ENCODE peak calls at places on chromosomes 6 and 20, in ten cellular contexts. One of them, this sample, is unnamed.

GRCh38 chr20:56299362-56299761 is 50.8 kb downstream of the MC3R start:
- DNase-seq in cardiac fibroblast: no peak
- DNase-seq in CD4-positive, alpha-beta T cell: no peak
- DNase-seq in fibroblast of mammary gland: no peak
- DNase-seq in osteocyte: no peak
- DNase-seq in CD8-positive, alpha-beta T cell: no peak
- DNase-seq in nephron progenitor cell: no peak
- DNase-seq in epithelial cell of esophagus: no peak
- DNase-seq in cardiac muscle cell: no peak
- DNase-seq in OCI-LY7: no peak
- DNase-seq in this sample: no peak

GRCh38 chr6:90135672-90136071 is 161.0 kb downstream of the BACH2 start:
- DNase-seq in cardiac muscle cell: peak
- DNase-seq in fibroblast of mammary gland: peak
- DNase-seq in CD4-positive, alpha-beta T cell: no peak
- DNase-seq in nephron progenitor cell: no peak
- DNase-seq in cardiac fibroblast: peak
- DNase-seq in OCI-LY7: no peak
- DNase-seq in osteocyte: no peak
- DNase-seq in epithelial cell of esophagus: peak
- DNase-seq in CD8-positive, alpha-beta T cell: no peak
- DNase-seq in this sample: no peak

GRCh38 chr20:59013959-59014608 is 5.1 kb upstream of the TUBB1 start:
- DNase-seq in epithelial cell of esophagus: no peak
- DNase-seq in CD4-positive, alpha-beta T cell: no peak
- DNase-seq in cardiac muscle cell: peak
- DNase-seq in fibroblast of mammary gland: peak
- DNase-seq in osteocyte: peak
- DNase-seq in OCI-LY7: no peak
- DNase-seq in nephron progenitor cell: no peak
- DNase-seq in CD8-positive, alpha-beta T cell: no peak
- DNase-seq in cardiac fibroblast: no peak
- DNase-seq in this sample: no peak

GRCh38 chr20:48626226-48626937 is 201.4 kb downstream of the PREX1 start:
- DNase-seq in CD4-positive, alpha-beta T cell: no peak
- DNase-seq in osteocyte: no peak
- DNase-seq in epithelial cell of esophagus: no peak
- DNase-seq in cardiac muscle cell: peak
- DNase-seq in CD8-positive, alpha-beta T cell: no peak
- DNase-seq in cardiac fibroblast: no peak
- DNase-seq in nephron progenitor cell: no peak
- DNase-seq in OCI-LY7: no peak
- DNase-seq in fibroblast of mammary gland: peak
- DNase-seq in this sample: no peak

GRCh38 chr6:152441892-152442291 is 195.3 kb downstream of the SYNE1 start:
- DNase-seq in OCI-LY7: no peak
- DNase-seq in epithelial cell of esophagus: no peak
- DNase-seq in fibroblast of mammary gland: no peak
- DNase-seq in osteocyte: no peak
- DNase-seq in cardiac fibroblast: no peak
- DNase-seq in CD4-positive, alpha-beta T cell: no peak
- DNase-seq in cardiac muscle cell: no peak
- DNase-seq in nephron progenitor cell: no peak
- DNase-seq in CD8-positive, alpha-beta T cell: no peak
- DNase-seq in this sample: no peak

GRCh38 chr6:135488023-135488422 is 9.5 kb downstream of the AHI1 start:
- DNase-seq in cardiac muscle cell: peak
- DNase-seq in osteocyte: no peak
- DNase-seq in CD4-positive, alpha-beta T cell: no peak
- DNase-seq in cardiac fibroblast: peak
- DNase-seq in OCI-LY7: no peak
- DNase-seq in epithelial cell of esophagus: peak
- DNase-seq in CD8-positive, alpha-beta T cell: no peak
- DNase-seq in fibroblast of mammary gland: peak
- DNase-seq in nephron progenitor cell: no peak
- DNase-seq in this sample: no peak

GRCh38 chr6:83838727-83839126 is 14.4 kb upstream of the RIPPLY2 start:
- DNase-seq in cardiac muscle cell: no peak
- DNase-seq in osteocyte: no peak
- DNase-seq in epithelial cell of esophagus: peak
- DNase-seq in OCI-LY7: no peak
- DNase-seq in cardiac fibroblast: no peak
- DNase-seq in fibroblast of mammary gland: no peak
- DNase-seq in CD8-positive, alpha-beta T cell: no peak
- DNase-seq in CD4-positive, alpha-beta T cell: no peak
- DNase-seq in nephron progenitor cell: no peak
- DNase-seq in this sample: no peak

GRCh38 chr6:33828452-33828763 is 24.6 kb upstream of the MLN start:
- DNase-seq in osteocyte: no peak
- DNase-seq in epithelial cell of esophagus: no peak
- DNase-seq in cardiac muscle cell: no peak
- DNase-seq in fibroblast of mammary gland: no peak
- DNase-seq in cardiac fibroblast: no peak
- DNase-seq in CD4-positive, alpha-beta T cell: no peak
- DNase-seq in OCI-LY7: no peak
- DNase-seq in nephron progenitor cell: no peak
- DNase-seq in CD8-positive, alpha-beta T cell: no peak
- DNase-seq in this sample: no peak

GRCh38 chr20:50575869-50576720 is 65.9 kb downstream of the PTPN1 start:
- DNase-seq in nephron progenitor cell: peak
- DNase-seq in epithelial cell of esophagus: peak
- DNase-seq in cardiac muscle cell: peak
- DNase-seq in fibroblast of mammary gland: peak
- DNase-seq in osteocyte: no peak
- DNase-seq in OCI-LY7: peak
- DNase-seq in cardiac fibroblast: peak
- DNase-seq in CD4-positive, alpha-beta T cell: peak
- DNase-seq in CD8-positive, alpha-beta T cell: peak
- DNase-seq in this sample: no peak

GRCh38 chr6:56954389-56955170 is at the start of gene BEND6:
- DNase-seq in nephron progenitor cell: peak
- DNase-seq in OCI-LY7: no peak
- DNase-seq in CD8-positive, alpha-beta T cell: no peak
- DNase-seq in cardiac fibroblast: peak
- DNase-seq in fibroblast of mammary gland: peak
- DNase-seq in osteocyte: peak
- DNase-seq in cardiac muscle cell: peak
- DNase-seq in CD4-positive, alpha-beta T cell: no peak
- DNase-seq in epithelial cell of esophagus: peak
- DNase-seq in this sample: no peak

GRCh38 chr6:109336221-109336955 is 45.9 kb downstream of the CD164 start:
- DNase-seq in fibroblast of mammary gland: peak
- DNase-seq in osteocyte: no peak
- DNase-seq in epithelial cell of esophagus: peak
- DNase-seq in cardiac muscle cell: peak
- DNase-seq in nephron progenitor cell: no peak
- DNase-seq in OCI-LY7: no peak
- DNase-seq in CD4-positive, alpha-beta T cell: no peak
- DNase-seq in cardiac fibroblast: peak
- DNase-seq in CD8-positive, alpha-beta T cell: no peak
- DNase-seq in this sample: no peak

GRCh38 chr20:19583532-19584175 is 174.4 kb upstream of the RIN2 start:
- DNase-seq in CD4-positive, alpha-beta T cell: peak
- DNase-seq in fibroblast of mammary gland: peak
- DNase-seq in epithelial cell of esophagus: peak
- DNase-seq in cardiac muscle cell: peak
- DNase-seq in osteocyte: no peak
- DNase-seq in OCI-LY7: peak
- DNase-seq in nephron progenitor cell: peak
- DNase-seq in CD8-positive, alpha-beta T cell: no peak
- DNase-seq in cardiac fibroblast: peak
- DNase-seq in this sample: peak

GRCh38 chr20:25272223-25273000 is 24.5 kb downstream of the PYGB start:
- DNase-seq in cardiac fibroblast: no peak
- DNase-seq in OCI-LY7: no peak
- DNase-seq in cardiac muscle cell: no peak
- DNase-seq in osteocyte: no peak
- DNase-seq in CD8-positive, alpha-beta T cell: no peak
- DNase-seq in nephron progenitor cell: no peak
- DNase-seq in fibroblast of mammary gland: peak
- DNase-seq in epithelial cell of esophagus: no peak
- DNase-seq in CD4-positive, alpha-beta T cell: no peak
- DNase-seq in this sample: no peak

DNA sequence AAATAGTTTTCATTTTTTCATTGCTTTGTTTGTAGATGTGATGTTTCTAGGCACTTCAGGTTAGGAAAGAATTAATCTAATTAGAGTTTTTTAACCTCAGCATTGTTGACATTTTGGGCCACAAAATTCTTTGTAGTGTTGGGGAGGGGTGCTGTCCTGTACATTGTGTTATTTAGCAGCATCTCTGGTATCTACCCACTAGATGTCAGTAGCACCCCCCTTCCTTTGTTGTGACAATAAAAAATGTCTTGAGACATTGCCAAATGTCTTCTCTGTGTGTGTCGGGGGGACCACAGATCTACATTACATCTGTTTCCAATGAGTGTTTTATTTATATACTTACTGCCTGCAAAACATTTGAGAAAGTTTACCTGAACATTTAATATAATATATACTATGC is 45.6 kb downstream of the EYA4 start:
- DNase-seq in OCI-LY7: peak
- DNase-seq in fibroblast of mammary gland: peak
- DNase-seq in cardiac fibroblast: peak
- DNase-seq in epithelial cell of esophagus: peak
- DNase-seq in CD8-positive, alpha-beta T cell: no peak
- DNase-seq in cardiac muscle cell: peak
- DNase-seq in nephron progenitor cell: no peak
- DNase-seq in osteocyte: no peak
- DNase-seq in CD4-positive, alpha-beta T cell: no peak
- DNase-seq in this sample: no peak
- TF ChIP-seq CTCF in OCI-LY7: peak
- TF ChIP-seq CTCF in fibroblast of mammary gland: peak
- TF ChIP-seq CTCF in cardiac fibroblast: peak
- TF ChIP-seq CTCF in epithelial cell of esophagus: peak
- TF ChIP-seq CTCF in CD8-positive, alpha-beta T cell: no peak
- TF ChIP-seq CTCF in cardiac muscle cell: peak
- TF ChIP-seq CTCF in nephron progenitor cell: peak
- TF ChIP-seq CTCF in osteocyte: peak
- TF ChIP-seq CTCF in CD4-positive, alpha-beta T cell: no peak
- TF ChIP-seq CTCF in this sample: peak

GRCh38 chr6:126422912-126423311 is 83.0 kb downstream of the CENPW start:
- DNase-seq in cardiac fibroblast: no peak
- DNase-seq in fibroblast of mammary gland: no peak
- DNase-seq in cardiac muscle cell: no peak
- DNase-seq in nephron progenitor cell: no peak
- DNase-seq in osteocyte: no peak
- DNase-seq in epithelial cell of esophagus: no peak
- DNase-seq in CD8-positive, alpha-beta T cell: no peak
- DNase-seq in CD4-positive, alpha-beta T cell: no peak
- DNase-seq in OCI-LY7: peak
- DNase-seq in this sample: no peak
- TF ChIP-seq CTCF in cardiac fibroblast: no peak
- TF ChIP-seq CTCF in fibroblast of mammary gland: no peak
- TF ChIP-seq CTCF in cardiac muscle cell: no peak
- TF ChIP-seq CTCF in nephron progenitor cell: no peak
- TF ChIP-seq CTCF in osteocyte: no peak
- TF ChIP-seq CTCF in epithelial cell of esophagus: no peak
- TF ChIP-seq CTCF in CD8-positive, alpha-beta T cell: no peak
- TF ChIP-seq CTCF in CD4-positive, alpha-beta T cell: no peak
- TF ChIP-seq CTCF in OCI-LY7: peak
- TF ChIP-seq CTCF in this sample: no peak

GRCh38 chr6:85372915-85373270 is 77.0 kb upstream of the NT5E start:
- DNase-seq in fibroblast of mammary gland: no peak
- DNase-seq in cardiac fibroblast: no peak
- DNase-seq in OCI-LY7: no peak
- DNase-seq in CD8-positive, alpha-beta T cell: no peak
- DNase-seq in cardiac muscle cell: no peak
- DNase-seq in nephron progenitor cell: no peak
- DNase-seq in epithelial cell of esophagus: no peak
- DNase-seq in CD4-positive, alpha-beta T cell: no peak
- DNase-seq in osteocyte: no peak
- DNase-seq in this sample: no peak

GRCh38 chr6:85368631-85369030 is 81.3 kb upstream of the NT5E start:
- DNase-seq in nephron progenitor cell: no peak
- DNase-seq in epithelial cell of esophagus: no peak
- DNase-seq in osteocyte: no peak
- DNase-seq in cardiac fibroblast: no peak
- DNase-seq in OCI-LY7: no peak
- DNase-seq in CD4-positive, alpha-beta T cell: no peak
- DNase-seq in CD8-positive, alpha-beta T cell: no peak
- DNase-seq in cardiac muscle cell: no peak
- DNase-seq in fibroblast of mammary gland: no peak
- DNase-seq in this sample: no peak

GRCh38 chr6:85372188-85372914 is 77.5 kb upstream of the NT5E start:
- DNase-seq in OCI-LY7: no peak
- DNase-seq in cardiac fibroblast: peak
- DNase-seq in CD4-positive, alpha-beta T cell: no peak
- DNase-seq in fibroblast of mammary gland: peak
- DNase-seq in epithelial cell of esophagus: no peak
- DNase-seq in nephron progenitor cell: no peak
- DNase-seq in cardiac muscle cell: peak
- DNase-seq in osteocyte: no peak
- DNase-seq in CD8-positive, alpha-beta T cell: no peak
- DNase-seq in this sample: no peak
- TF ChIP-seq CTCF in OCI-LY7: no peak
- TF ChIP-seq CTCF in cardiac fibroblast: peak
- TF ChIP-seq CTCF in CD4-positive, alpha-beta T cell: no peak
- TF ChIP-seq CTCF in fibroblast of mammary gland: no peak
- TF ChIP-seq CTCF in epithelial cell of esophagus: peak
- TF ChIP-seq CTCF in nephron progenitor cell: no peak
- TF ChIP-seq CTCF in cardiac muscle cell: peak
- TF ChIP-seq CTCF in osteocyte: peak
- TF ChIP-seq CTCF in CD8-positive, alpha-beta T cell: no peak
- TF ChIP-seq CTCF in this sample: no peak

GRCh38 chr6:121354764-121355163 is 20.5 kb upstream of the TBC1D32 start:
- DNase-seq in OCI-LY7: no peak
- DNase-seq in fibroblast of mammary gland: peak
- DNase-seq in cardiac muscle cell: no peak
- DNase-seq in CD4-positive, alpha-beta T cell: no peak
- DNase-seq in CD8-positive, alpha-beta T cell: no peak
- DNase-seq in nephron progenitor cell: no peak
- DNase-seq in epithelial cell of esophagus: no peak
- DNase-seq in cardiac fibroblast: peak
- DNase-seq in osteocyte: no peak
- DNase-seq in this sample: no peak
- TF ChIP-seq CTCF in OCI-LY7: peak
- TF ChIP-seq CTCF in fibroblast of mammary gland: peak
- TF ChIP-seq CTCF in cardiac muscle cell: peak
- TF ChIP-seq CTCF in CD4-positive, alpha-beta T cell: peak
- TF ChIP-seq CTCF in CD8-positive, alpha-beta T cell: peak
- TF ChIP-seq CTCF in nephron progenitor cell: peak
- TF ChIP-seq CTCF in epithelial cell of esophagus: peak
- TF ChIP-seq CTCF in cardiac fibroblast: peak
- TF ChIP-seq CTCF in osteocyte: peak
- TF ChIP-seq CTCF in this sample: peak

GRCh38 chr6:32432050-32432450 is 7.6 kb upstream of the HLA-DRA start:
- DNase-seq in cardiac muscle cell: peak
- DNase-seq in CD4-positive, alpha-beta T cell: no peak
- DNase-seq in cardiac fibroblast: peak
- DNase-seq in osteocyte: no peak
- DNase-seq in fibroblast of mammary gland: peak
- DNase-seq in nephron progenitor cell: no peak
- DNase-seq in epithelial cell of esophagus: peak
- DNase-seq in CD8-positive, alpha-beta T cell: no peak
- DNase-seq in OCI-LY7: peak
- DNase-seq in this sample: peak
- TF ChIP-seq CTCF in cardiac muscle cell: peak
- TF ChIP-seq CTCF in CD4-positive, alpha-beta T cell: peak
- TF ChIP-seq CTCF in cardiac fibroblast: peak
- TF ChIP-seq CTCF in osteocyte: peak
- TF ChIP-seq CTCF in fibroblast of mammary gland: peak
- TF ChIP-seq CTCF in nephron progenitor cell: peak
- TF ChIP-seq CTCF in epithelial cell of esophagus: peak
- TF ChIP-seq CTCF in CD8-positive, alpha-beta T cell: peak
- TF ChIP-seq CTCF in OCI-LY7: peak
- TF ChIP-seq CTCF in this sample: peak